ENCODE peak calls at places on chromosomes 5 and 9, in eight cellular contexts. S, X, W, U, C, E, P and R are unnamed samples.

GRCh38 chr5:16784088-16784487 is 152.0 kb downstream of the MYO10 start:
- DNase-seq in W (peak; percentile 75), P (no peak), X (no peak), S (no peak), E (no peak), C (peak; percentile 32), U (peak; percentile 33), R (no peak)

GRCh38 chr9:124964056-124964455 is 23.2 kb upstream of the GOLGA1 start:
- DNase-seq in P (no peak), C (no peak), X (no peak), U (no peak), S (no peak), W (no peak), E (no peak), R (no peak)

GRCh38 chr9:131804826-131805225 is 65.0 kb upstream of the RAPGEF1 start:
- DNase-seq in U (no peak), C (no peak), S (no peak), W (no peak), P (no peak), X (no peak), E (no peak), R (no peak)

GRCh38 chr9:113621309-113621791 is 157.8 kb downstream of the RGS3 start:
- DNase-seq in S (peak; percentile 51), C (peak; percentile 75), U (peak; percentile 97), X (no peak), P (peak; percentile 43), E (peak; percentile 45), W (peak; percentile 97), R (no peak)

GRCh38 chr9:91138760-91139159 is 223.0 kb downstream of the AUH start:
- DNase-seq in P (no peak), E (no peak), X (no peak), U (no peak), W (peak; percentile 28), S (no peak), C (no peak), R (no peak)

GRCh38 chr5:59128646-59129290 is 545.9 kb downstream of the RAB3C start:
- DNase-seq in S (no peak), W (no peak), E (no peak), U (peak; percentile 53), X (no peak), C (no peak), P (no peak), R (no peak)

GRCh38 chr5:140189253-140189652 is 14.3 kb downstream of the CYSTM1 start:
- DNase-seq in X (no peak), E (no peak), P (no peak), S (no peak), W (no peak), U (no peak), C (no peak), R (no peak)

GRCh38 chr5:68458416-68458815 is 242.9 kb downstream of the PIK3R1 start:
- DNase-seq in E (no peak), X (peak; percentile 8), U (no peak), C (no peak), W (no peak), P (no peak), S (no peak), R (no peak)

GRCh38 chr9:127612993-127613954 is 1.2 kb downstream of the STXBP1 start:
- DNase-seq in S (peak; percentile 53), U (peak; percentile 57), X (peak; percentile 61), E (peak; percentile 72), P (peak; percentile 74), C (no peak), W (peak; percentile 76), R (peak; percentile 79)

GRCh38 chr5:112914584-112914983 is 7.4 kb downstream of the REEP5 start:
- DNase-seq in S (no peak), W (peak; percentile 7), P (no peak), E (no peak), C (no peak), U (no peak), X (no peak), R (no peak)

GRCh38 chr9:38066907-38067610 is 2.0 kb downstream of the SHB start:
- DNase-seq in C (no peak), P (peak; percentile 47), X (peak; percentile 2), E (peak; percentile 59), S (no peak), W (peak; percentile 54), U (peak; percentile 43), R (no peak)

GRCh38 chr5:73445708-73446630 is 2.6 kb downstream of the FOXD1 start:
- DNase-seq in W (peak; percentile 3), P (no peak), E (no peak), C (no peak), U (no peak), X (no peak), S (no peak), R (no peak)

GRCh38 chr9:125409637-125410521 is 148.3 kb downstream of the GAPVD1 start:
- DNase-seq in W (peak; percentile 23), X (no peak), P (no peak), U (no peak), S (peak; percentile 41), C (no peak), E (no peak), R (peak; percentile 66)

GRCh38 chr5:148653271-148653839 is 972 bp downstream of the HTR4 start:
- DNase-seq in X (no peak), P (no peak), W (no peak), C (no peak), E (no peak), S (no peak), U (no peak), R (no peak)

GRCh38 chr9:32866292-32866691 is 83.0 kb downstream of the TMEM215 start:
- DNase-seq in S (no peak), U (no peak), X (no peak), W (peak; percentile 13), E (peak; percentile 51), P (no peak), C (no peak), R (no peak)

GRCh38 chr5:135138116-135138850 is 104.3 kb upstream of the PITX1 start:
- DNase-seq in E (no peak), S (no peak), C (no peak), X (no peak), W (no peak), U (no peak), P (no peak), R (no peak)

GRCh38 chr9:26744362-26744965 is 148.1 kb downstream of the CAAP1 start:
- DNase-seq in S (no peak), U (peak; percentile 54), P (no peak), C (no peak), X (peak; percentile 1), E (no peak), W (peak; percentile 36), R (peak; percentile 29)

GRCh38 chr9:69279084-69279729 is 45.8 kb upstream of the ENTREP1 start:
- DNase-seq in W (no peak), S (no peak), E (no peak), U (no peak), X (no peak), C (no peak), P (no peak), R (no peak)

GRCh38 chr5:149133795-149134777 is 7.2 kb upstream of the ABLIM3 start:
- DNase-seq in U (peak; percentile 68), C (peak; percentile 63), S (peak; percentile 56), X (no peak), E (no peak), W (peak; percentile 75), P (peak; percentile 76), R (no peak)

GRCh38 chr9:137025120-137025966 is 2.7 kb downstream of the ABCA2 start:
- DNase-seq in E (no peak), W (peak; percentile 65), U (no peak), X (no peak), C (no peak), P (no peak), S (no peak), R (peak; percentile 63)

GRCh38 chr5:92769986-92770385 is 811.0 kb downstream of the NR2F1-AS1 start:
- DNase-seq in E (no peak), S (no peak), P (no peak), W (peak; percentile 47), X (no peak), U (peak; percentile 9), C (no peak), R (peak; percentile 79)

GRCh38 chr5:65961644-65962043 is 35.3 kb downstream of the ERBIN start:
- DNase-seq in C (peak; percentile 26), U (peak; percentile 39), S (peak; percentile 24), X (no peak), E (no peak), W (peak; percentile 36), P (no peak), R (no peak)

GRCh38 chr5:96875805-96876291 is 452 bp upstream of the ERAP2 start:
- DNase-seq in E (no peak), X (peak; percentile 34), P (no peak), W (no peak), U (no peak), C (no peak), S (no peak), R (no peak)

GRCh38 chr9:93117924-93118862 is 15.9 kb downstream of the NINJ1 start:
- DNase-seq in C (no peak), U (no peak), P (peak; percentile 16), W (no peak), X (no peak), S (no peak), E (no peak), R (no peak)

GRCh38 chr9:13083973-13084528 is 195.4 kb downstream of the MPDZ start:
- DNase-seq in P (no peak), C (peak; percentile 4), X (no peak), E (no peak), U (peak; percentile 37), S (no peak), W (peak; percentile 52), R (no peak)

GRCh38 chr5:44506561-44506960 is 117.3 kb upstream of the FGF10 start:
- DNase-seq in X (no peak), U (no peak), S (no peak), P (no peak), C (no peak), W (no peak), E (no peak), R (no peak)

GRCh38 chr5:126508251-126508961 is 85.2 kb downstream of the GRAMD2B start:
- DNase-seq in U (no peak), C (no peak), W (peak; percentile 29), S (no peak), X (no peak), P (no peak), E (no peak), R (no peak)

GRCh38 chr5:95779611-95780010 is 42.9 kb downstream of the GLRX start:
- DNase-seq in P (no peak), E (no peak), X (no peak), U (peak; percentile 70), C (no peak), S (no peak), W (no peak), R (no peak)

GRCh38 chr9:20990867-20991266 is 40.6 kb downstream of the HACD4 start:
- DNase-seq in C (no peak), U (no peak), X (no peak), S (no peak), W (no peak), E (no peak), P (no peak), R (no peak)

GRCh38 chr9:33426843-33427293 is 20.5 kb downstream of the AQP3 start:
- DNase-seq in P (no peak), C (no peak), X (peak; percentile 11), U (no peak), W (no peak), S (no peak), E (no peak), R (no peak)